ENCODE peak calls at places on chromosomes 4 and X, in four cellular contexts. Y is K562, C is GM12878, M is H1. F is an unnamed sample.

GRCh38 chrX:134520860-134521390 is 61.0 kb downstream of the HPRT1 start:
- DNase-seq in Y (peak), C (no peak), M (no peak), F (peak)

GRCh38 chr4:78951862-78952472 is 12.7 kb upstream of the PAQR3 start:
- DNase-seq in Y (peak), C (no peak), M (no peak), F (peak)

GRCh38 chr4:104979083-104979760 is 167.5 kb upstream of the TET2 start:
- DNase-seq in Y (no peak), C (no peak), M (no peak), F (no peak)

GRCh38 chr4:83552924-83553323 is 17.0 kb downstream of the GPAT3 start:
- DNase-seq in Y (no peak), C (no peak), M (no peak), F (no peak)

GRCh38 chrX:16646366-16647168 is 3.4 kb upstream of the S100G start:
- DNase-seq in Y (no peak), C (no peak), M (no peak), F (no peak)

GRCh38 chrX:46814966-46815365 is 21.9 kb upstream of the RP2 start:
- DNase-seq in Y (no peak), C (no peak), M (no peak), F (no peak)

GRCh38 chr4:188016754-188017153 is 21.2 kb downstream of the ZFP42 start:
- DNase-seq in Y (no peak), C (no peak), M (no peak), F (no peak)

GRCh38 chr4:56215901-56216300 is 171.4 kb downstream of the AASDH start:
- DNase-seq in Y (no peak), C (no peak), M (peak), F (peak)

GRCh38 chrX:74613350-74614192 is 853 bp downstream of the RLIM start:
- DNase-seq in Y (peak), C (no peak), M (no peak), F (peak)

GRCh38 chrX:5176766-5177165 is 1051.9 kb downstream of the NLGN4X start:
- DNase-seq in Y (no peak), C (no peak), M (no peak), F (no peak)

GRCh38 chr4:153486281-153487151 is 20.4 kb downstream of the TMEM131L start:
- DNase-seq in Y (no peak), C (no peak), M (no peak), F (no peak)

GRCh38 chrX:69615779-69616519 is at the start of gene EDA:
- DNase-seq in Y (peak), C (no peak), M (peak), F (peak)

GRCh38 chrX:84118769-84119168 is 69.2 kb downstream of the RPS6KA6 start:
- DNase-seq in Y (no peak), C (no peak), M (no peak), F (no peak)

GRCh38 chr4:54281060-54281781 is 52.1 kb downstream of the PDGFRA start:
- DNase-seq in Y (no peak), C (no peak), M (no peak), F (no peak)

GRCh38 chr4:167774646-167775045 is 317.7 kb upstream of the ANXA10 start:
- DNase-seq in Y (no peak), C (no peak), M (no peak), F (no peak)

GRCh38 chr4:10762541-10762940 is 78.0 kb upstream of the CLNK start:
- DNase-seq in Y (no peak), C (no peak), M (no peak), F (no peak)

GRCh38 chr4:184324939-184325477 is 107.3 kb upstream of the ENPP6 start:
- DNase-seq in Y (no peak), C (no peak), M (no peak), F (no peak)

GRCh38 chrX:78029663-78030062 is 60.2 kb upstream of the PGAM4 start:
- DNase-seq in Y (no peak), C (no peak), M (no peak), F (peak)

GRCh38 chr4:135244605-135245146 is 1043.1 kb upstream of the PABPC4L start:
- DNase-seq in Y (no peak), C (no peak), M (no peak), F (no peak)

GRCh38 chr4:81592698-81593097 is 121.0 kb upstream of the RASGEF1B start:
- DNase-seq in Y (no peak), C (no peak), M (no peak), F (no peak)

GRCh38 chrX:119753639-119754257 is 4.6 kb upstream of the SOWAHD start:
- DNase-seq in Y (peak), C (no peak), M (no peak), F (peak)

GRCh38 chr4:6180841-6181631 is 19.3 kb downstream of the JAKMIP1 start:
- DNase-seq in Y (no peak), C (peak), M (no peak), F (no peak)

GRCh38 chr4:54213812-54214211 is 15.3 kb upstream of the PDGFRA start:
- DNase-seq in Y (no peak), C (no peak), M (no peak), F (no peak)

GRCh38 chrX:24963823-24964222 is 51.9 kb downstream of the ARX start:
- DNase-seq in Y (no peak), C (no peak), M (no peak), F (no peak)

GRCh38 chr4:38529189-38530115 is 134.5 kb upstream of the KLF3 start:
- DNase-seq in Y (peak), C (peak), M (no peak), F (no peak)

GRCh38 chr4:65050786-65051185 is 619.5 kb downstream of the EPHA5 start:
- DNase-seq in Y (no peak), C (no peak), M (no peak), F (no peak)

GRCh38 chr4:169210516-169211108 is 60.1 kb downstream of the SH3RF1 start:
- DNase-seq in Y (no peak), C (peak), M (no peak), F (no peak)

GRCh38 chrX:133045986-133046385 is 50.9 kb downstream of the USP26 start:
- DNase-seq in Y (no peak), C (no peak), M (no peak), F (no peak)

GRCh38 chr4:150216725-150217124 is 138.5 kb downstream of the DCLK2 start:
- DNase-seq in Y (no peak), C (no peak), M (no peak), F (no peak)
- TF ChIP-seq NRF1 in Y (no peak), C (no peak), M (no peak), F (no peak)

GRCh38 chr4:25481648-25482047 is 104.6 kb downstream of the ANAPC4 start:
- DNase-seq in Y (no peak), C (no peak), M (no peak), F (no peak)
- TF ChIP-seq NRF1 in Y (no peak), C (no peak), M (no peak), F (no peak)

DNA sequence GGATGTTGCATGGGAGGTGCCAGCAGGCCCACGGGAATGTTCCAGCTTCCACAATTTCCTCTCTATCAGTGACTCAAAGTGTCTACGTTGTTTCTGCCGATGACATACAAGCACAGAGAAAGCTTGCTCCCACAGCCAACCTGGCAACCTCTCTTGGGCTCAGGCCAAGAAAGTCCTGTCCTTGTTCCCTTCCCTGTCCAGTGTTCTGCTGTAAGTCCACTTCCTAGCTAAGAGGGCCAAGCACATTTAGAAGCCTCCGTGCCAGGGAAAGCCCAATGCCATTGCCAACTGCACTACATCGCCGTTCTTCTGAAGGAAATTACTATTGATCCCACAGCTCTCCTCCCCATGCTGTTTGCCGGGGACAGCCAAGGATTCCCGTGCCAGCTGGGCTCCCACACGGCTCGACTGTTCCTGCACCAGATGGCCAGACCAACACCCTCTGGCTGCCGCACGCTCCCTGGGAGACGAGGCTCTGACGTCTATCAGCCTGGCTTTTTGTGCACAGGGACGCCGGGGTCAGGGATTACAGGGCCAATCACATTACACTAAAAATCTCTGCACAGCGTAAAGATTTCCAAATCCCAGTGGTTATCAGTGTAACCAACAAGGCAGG is 284.0 kb downstream of the BCOR start:
- DNase-seq in Y (no peak), C (no peak), M (no peak), F (peak)
- TF ChIP-seq NRF1 in Y (no peak), C (no peak), M (no peak), F (no peak)

GRCh38 chr4:3070709-3071500 is 3.4 kb downstream of the HTT-AS start:
- DNase-seq in Y (no peak), C (no peak), M (no peak), F (no peak)
- TF ChIP-seq NRF1 in Y (no peak), C (no peak), M (no peak), F (no peak)

F was measured in SK-N-SH.